ENCODE peak calls at places on chromosomes 1 and 21, in five cellular contexts. T, Z, G, J and L are unnamed samples.

GRCh38 chr1:26285366-26286063 is 5.6 kb downstream of the SH3BGRL3 start:
- DNase-seq in J (peak), Z (peak), G (peak), T (peak), L (no peak)

GRCh38 chr1:78104322-78104721 is 58.6 kb downstream of the GIPC2 start:
- DNase-seq in T (no peak), J (no peak), Z (no peak), G (no peak), L (peak)

GRCh38 chr1:1067284-1068076 is 6.6 kb downstream of the RNF223 start:
- DNase-seq in T (no peak), G (no peak), J (no peak), Z (no peak), L (no peak)

GRCh38 chr1:203028067-203028783 is 1.9 kb downstream of the PPFIA4 start:
- DNase-seq in Z (no peak), G (no peak), T (no peak), J (no peak), L (no peak)

GRCh38 chr1:17527036-17527914 is 12.2 kb upstream of the ARHGEF10L start:
- DNase-seq in G (no peak), J (no peak), Z (no peak), T (no peak), L (no peak)

GRCh38 chr1:6345009-6345408 is 48.6 kb downstream of the ACOT7 start:
- DNase-seq in J (no peak), G (no peak), Z (no peak), T (no peak), L (no peak)

GRCh38 chr1:153355445-153356071 is 2.1 kb upstream of the S100A9 start:
- DNase-seq in G (peak), J (peak), Z (peak), T (peak), L (peak)

GRCh38 chr1:25700626-25701025 is 84.0 kb downstream of the MAN1C1 start:
- DNase-seq in Z (peak), J (no peak), T (peak), G (peak), L (no peak)

GRCh38 chr1:7000720-7001119 is 215.5 kb downstream of the CAMTA1 start:
- DNase-seq in G (no peak), T (no peak), Z (no peak), J (no peak), L (no peak)

GRCh38 chr1:41436281-41437010 is 48.0 kb downstream of the EDN2 start:
- DNase-seq in J (no peak), G (no peak), Z (no peak), T (no peak), L (no peak)

GRCh38 chr1:173220157-173220556 is 13.0 kb upstream of the TNFSF4 start:
- DNase-seq in J (no peak), Z (no peak), G (no peak), T (no peak), L (no peak)

GRCh38 chr1:160406131-160406968 is 6.0 kb downstream of the VANGL2 start:
- DNase-seq in J (no peak), T (no peak), Z (no peak), G (no peak), L (no peak)

GRCh38 chr1:242689378-242689777 is 164.9 kb upstream of the PLD5 start:
- DNase-seq in T (no peak), J (no peak), G (no peak), Z (no peak), L (no peak)

GRCh38 chr1:237390798-237391197 is 348.8 kb downstream of the RYR2 start:
- DNase-seq in J (no peak), G (no peak), T (no peak), Z (no peak), L (no peak)

GRCh38 chr21:46179708-46180078 is 4.6 kb downstream of the SPATC1L start:
- DNase-seq in T (no peak), G (no peak), J (no peak), Z (no peak), L (no peak)

GRCh38 chr1:64323882-64324281 is 120.5 kb downstream of the UBE2U start:
- DNase-seq in T (no peak), G (no peak), J (no peak), Z (no peak), L (no peak)

GRCh38 chr1:22830747-22831340 is 120.2 kb downstream of the EPHB2 start:
- DNase-seq in J (no peak), T (no peak), G (no peak), Z (no peak), L (no peak)
- TF ChIP-seq JUN in J (no peak), T (no peak), G (no peak), Z (no peak), L (no peak)

GRCh38 chr1:193036337-193037047 is 22.7 kb downstream of the UCHL5 start:
- DNase-seq in Z (no peak), J (peak), T (no peak), G (no peak), L (no peak)

GRCh38 chr1:193033610-193034009 is 25.6 kb downstream of the UCHL5 start:
- DNase-seq in G (no peak), T (no peak), J (no peak), Z (no peak), L (no peak)

DNA sequence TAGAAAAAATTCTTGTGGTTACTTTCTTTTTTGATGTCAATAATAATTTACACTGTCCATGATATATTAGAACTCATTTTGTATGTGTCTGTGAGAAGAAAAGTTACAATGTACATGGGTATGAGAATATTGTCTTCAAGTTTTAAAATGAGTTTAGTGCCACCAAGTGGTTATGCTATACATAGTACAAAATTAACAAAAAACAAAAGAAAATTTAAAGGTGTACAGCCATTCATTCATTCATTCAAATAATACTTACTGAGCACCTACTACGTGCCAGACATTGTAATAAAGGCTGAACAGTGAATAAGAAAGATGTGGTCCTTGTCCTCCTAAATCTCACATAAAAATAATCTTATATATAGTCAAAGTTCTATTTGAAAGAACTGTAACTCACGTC is 27.7 kb downstream of the UCHL5 start:
- DNase-seq in T (no peak), G (no peak), J (no peak), Z (no peak), L (peak)
- TF ChIP-seq JUN in T (no peak), G (no peak), J (no peak), Z (no peak), L (no peak)

DNA sequence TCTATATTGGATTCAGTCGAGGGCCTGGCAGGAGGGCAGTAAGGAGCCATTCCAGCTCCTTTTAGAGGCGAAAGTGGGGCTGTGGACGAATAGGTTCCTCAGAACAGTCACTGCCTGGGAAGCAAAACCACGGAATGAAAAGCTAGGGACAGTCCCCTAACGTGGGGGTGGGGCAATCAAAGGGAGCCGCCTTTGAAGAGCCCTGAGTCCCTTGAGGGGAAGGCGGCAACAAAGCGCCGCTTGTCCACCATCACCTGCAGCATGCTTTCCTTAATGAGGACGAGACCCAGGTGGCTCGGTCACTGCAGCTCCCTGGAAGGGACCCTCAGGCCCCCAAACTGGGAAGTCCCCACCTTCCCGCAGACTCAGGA is 184.7 kb downstream of the ETS2 start:
- DNase-seq in T (no peak), J (peak), G (no peak), Z (no peak), L (no peak)
- TF ChIP-seq JUN in T (no peak), J (no peak), G (no peak), Z (no peak), L (no peak)

DNA sequence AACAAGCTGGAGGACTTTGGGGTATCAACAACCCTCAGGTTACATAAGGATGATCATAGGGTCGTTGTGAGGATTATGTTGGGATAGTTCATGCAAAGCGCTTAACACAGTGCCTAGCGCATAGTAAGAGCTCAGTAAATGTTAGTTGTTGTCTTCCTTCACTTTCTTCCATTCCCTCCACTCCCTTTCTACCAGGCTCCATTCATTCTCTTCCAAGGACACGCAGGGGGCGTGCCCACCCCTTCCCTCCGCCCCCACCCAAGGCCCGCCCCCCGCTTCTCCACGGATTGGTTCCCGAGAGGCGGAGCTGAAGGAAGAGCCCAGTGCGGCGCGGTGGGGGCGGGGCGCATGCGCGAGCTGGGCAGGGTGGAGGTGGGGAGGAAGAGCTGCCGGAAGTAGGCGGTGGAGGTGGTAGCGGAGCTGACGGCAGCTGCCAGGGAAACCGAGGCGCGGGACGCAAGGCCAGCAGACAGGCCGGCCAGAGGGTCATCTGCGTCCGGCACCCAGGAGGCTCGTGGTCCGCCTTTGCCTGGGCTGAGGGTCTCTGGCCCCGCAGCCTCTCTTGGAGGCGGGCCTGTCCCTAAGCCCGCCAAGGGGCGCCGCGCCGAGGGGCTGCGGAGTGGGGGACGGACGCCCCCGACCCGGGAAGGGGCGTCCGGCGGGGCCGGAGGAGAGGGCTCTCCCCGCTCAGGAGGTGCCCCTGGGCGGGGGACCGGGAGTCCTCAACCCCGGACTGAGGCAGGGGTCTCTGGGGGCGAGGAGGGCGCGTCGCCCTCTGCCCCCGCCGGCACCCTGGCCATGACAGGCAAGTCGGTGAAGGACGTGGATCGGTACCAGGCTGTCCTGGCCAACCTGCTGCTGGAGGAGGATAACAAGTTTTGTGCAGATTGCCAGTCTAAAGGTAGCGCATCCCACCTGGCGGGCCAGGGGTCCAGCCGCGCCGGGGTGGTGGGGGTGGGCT is at the start of gene SMAP2:
- DNase-seq in J (peak), T (peak), Z (peak), G (peak), L (peak)
- TF ChIP-seq JUN in J (no peak), T (no peak), Z (peak), G (no peak), L (no peak)